ENCODE peak calls at places on chromosomes 6 and 20, in nine cellular contexts. A, I, Q, K, Y, L, T, N and Z are unnamed samples. For H3K27me3, the result is how much of the 10 kb centered on the place peaks cover.

GRCh38 chr6:108168980-108169800 is 3.4 kb downstream of the NR2E1 start:
- DNase-seq in Y (no peak), N (peak), Q (no peak), A (no peak), I (peak), L (no peak), T (no peak), K (no peak), Z (no peak)

GRCh38 chr6:312704-313485 is 20.6 kb downstream of the DUSP22 start:
- DNase-seq in N (no peak), Q (peak), L (no peak), Y (no peak), A (no peak), I (no peak), K (no peak), T (no peak), Z (no peak)

GRCh38 chr6:150977276-150977675 is 111.8 kb downstream of the MTHFD1L start:
- DNase-seq in N (no peak), A (no peak), L (no peak), Q (no peak), I (no peak), Y (no peak), T (no peak), K (no peak), Z (no peak)

GRCh38 chr6:108714774-108715414 is 133.3 kb upstream of the ARMC2 start:
- DNase-seq in L (no peak), A (no peak), N (peak), T (peak), Y (no peak), K (peak), I (no peak), Q (no peak), Z (no peak)

GRCh38 chr6:7978736-7979135 is 68.1 kb upstream of the TXNDC5 start:
- DNase-seq in A (no peak), T (peak), L (no peak), K (no peak), N (no peak), Y (no peak), I (peak), Q (no peak), Z (no peak)

GRCh38 chr6:117008618-117009017 is 131.6 kb downstream of the RFX6 start:
- DNase-seq in K (no peak), Y (no peak), Q (no peak), A (no peak), I (no peak), T (no peak), N (no peak), L (no peak), Z (no peak)

GRCh38 chr6:43269273-43270007 is 26.2 kb downstream of the TTBK1 start:
- DNase-seq in A (no peak), N (peak), Q (peak), Y (peak), L (no peak), T (no peak), K (no peak), I (no peak), Z (no peak)

GRCh38 chr6:131807644-131808459 is at the start of gene ENPP1:
- DNase-seq in I (peak), K (peak), L (no peak), A (peak), Y (peak), N (peak), T (peak), Q (peak), Z (peak)

GRCh38 chr6:89412071-89413005 is at the start of gene RRAGD:
- DNase-seq in L (no peak), K (no peak), N (peak), Q (peak), Y (peak), A (peak), I (no peak), T (peak), Z (peak)

GRCh38 chr6:71190809-71191208 is 97.8 kb upstream of the OGFRL1 start:
- DNase-seq in K (peak), N (no peak), L (no peak), T (peak), A (no peak), Q (no peak), Y (no peak), I (no peak), Z (no peak)

GRCh38 chr6:50610562-50610961 is 102.8 kb upstream of the TFAP2D start:
- DNase-seq in Q (no peak), N (no peak), T (no peak), K (peak), L (no peak), I (no peak), A (no peak), Y (no peak), Z (no peak)

GRCh38 chr6:131281471-131282270 is 146.4 kb downstream of the AKAP7 start:
- DNase-seq in L (no peak), T (peak), Y (peak), A (no peak), Q (peak), I (peak), N (peak), K (peak), Z (no peak)

GRCh38 chr20:33091693-33092092 is 12.2 kb downstream of the BPIFB4 start:
- DNase-seq in Q (no peak), K (no peak), T (no peak), Y (no peak), L (no peak), I (no peak), N (no peak), A (no peak), Z (no peak)

GRCh38 chr6:152316024-152316423 is 321.1 kb downstream of the SYNE1 start:
- DNase-seq in K (peak), T (peak), Y (peak), Q (peak), A (no peak), I (no peak), L (no peak), N (no peak), Z (peak)

GRCh38 chr20:53581444-53582311 is 12.0 kb downstream of the ZNF217 start:
- DNase-seq in K (no peak), Q (peak), Y (no peak), N (no peak), I (no peak), L (no peak), A (no peak), T (no peak), Z (no peak)

GRCh38 chr20:57801581-57801980 is 91.8 kb upstream of the PMEPA1 start:
- DNase-seq in K (no peak), N (no peak), A (no peak), Y (no peak), Q (no peak), L (no peak), T (no peak), I (no peak), Z (no peak)

GRCh38 chr20:11880694-11881093 is 37.0 kb upstream of the BTBD3 start:
- DNase-seq in T (no peak), A (no peak), N (no peak), Y (no peak), K (no peak), Q (no peak), L (no peak), I (no peak), Z (no peak)

GRCh38 chr6:98927534-98927933 is 20.2 kb downstream of the FBXL4 start:
- DNase-seq in I (no peak), Q (no peak), N (no peak), A (no peak), K (no peak), L (no peak), Y (peak), T (no peak), Z (no peak)

GRCh38 chr20:52103911-52104545 is 87.6 kb downstream of the ZFP64 start:
- DNase-seq in I (no peak), T (peak), K (peak), Q (no peak), N (peak), Y (no peak), L (no peak), A (no peak), Z (peak)

GRCh38 chr6:72580281-72580940 is 41.5 kb upstream of the KCNQ5 start:
- DNase-seq in N (peak), A (peak), L (no peak), T (peak), I (no peak), Q (peak), K (peak), Y (peak), Z (no peak)

GRCh38 chr6:157260735-157261134 is 62.6 kb downstream of the TMEM242 start:
- DNase-seq in I (no peak), Y (no peak), N (no peak), A (no peak), L (no peak), K (no peak), T (no peak), Q (no peak), Z (peak)

GRCh38 chr20:34824026-34824860 is 1.2 kb downstream of the NCOA6 start:
- DNase-seq in T (peak), N (peak), A (peak), Q (peak), Y (peak), L (no peak), I (peak), K (peak), Z (peak)

GRCh38 chr20:46670585-46671584 is 18.4 kb downstream of the TP53RK start:
- DNase-seq in Q (no peak), A (no peak), T (no peak), K (no peak), I (no peak), Y (no peak), L (no peak), N (no peak), Z (no peak)

GRCh38 chr20:19783966-19784401 is 25.9 kb downstream of the RIN2 start:
- DNase-seq in I (no peak), Q (peak), N (no peak), K (peak), L (no peak), A (no peak), T (peak), Y (peak), Z (peak)

GRCh38 chr20:19780261-19780660 is 22.2 kb downstream of the RIN2 start:
- DNase-seq in Q (no peak), K (no peak), I (no peak), T (no peak), L (no peak), N (no peak), Y (no peak), A (no peak), Z (peak)

GRCh38 chr20:19781235-19781634 is 23.2 kb downstream of the RIN2 start:
- DNase-seq in Y (no peak), K (no peak), A (no peak), T (no peak), Q (no peak), L (no peak), I (no peak), N (no peak), Z (peak)

GRCh38 chr20:19784511-19785172 is 26.6 kb downstream of the RIN2 start:
- DNase-seq in Q (peak), T (peak), L (peak), K (peak), N (peak), I (peak), A (peak), Y (peak), Z (peak)

GRCh38 chr20:19782669-19783068 is 24.6 kb downstream of the RIN2 start:
- DNase-seq in T (no peak), I (no peak), K (no peak), N (no peak), Y (no peak), L (no peak), A (no peak), Q (no peak), Z (no peak)
- H3K27me3 ChIP-seq in T (under half), I (under half), K (under half), N (under half), Y (under half), L (under half), A (under half), Q (under half), Z (under half)

GRCh38 chr20:62971211-62971949 is 18.9 kb downstream of the SLC17A9 start:
- DNase-seq in Q (no peak), A (no peak), K (no peak), I (no peak), L (no peak), Y (no peak), N (no peak), T (no peak), Z (no peak)
- H3K27me3 ChIP-seq in Q (under half), A (under half), K (under half), I (under half), L (under half), Y (under half), N (half or more), T (under half), Z (under half)

GRCh38 chr6:149857541-149857940 is 6.6 kb downstream of the LRP11 start:
- DNase-seq in T (no peak), L (no peak), Y (no peak), Q (no peak), I (no peak), K (no peak), N (no peak), A (no peak), Z (no peak)

GRCh38 chr6:149856256-149856994 is 7.7 kb downstream of the LRP11 start:
- DNase-seq in Y (no peak), L (no peak), N (no peak), I (no peak), T (no peak), K (no peak), A (no peak), Q (no peak), Z (no peak)

GRCh38 chr6:149855040-149855654 is 9.0 kb downstream of the LRP11 start:
- DNase-seq in I (no peak), N (no peak), A (peak), Y (no peak), T (peak), K (peak), L (no peak), Q (no peak), Z (no peak)

GRCh38 chr6:149854532-149854931 is 9.6 kb downstream of the LRP11 start:
- DNase-seq in K (no peak), Y (peak), N (no peak), A (no peak), I (no peak), Q (peak), T (no peak), L (no peak), Z (no peak)

GRCh38 chr6:149855741-149856140 is 8.4 kb downstream of the LRP11 start:
- DNase-seq in N (no peak), A (no peak), T (no peak), Q (no peak), L (no peak), K (no peak), Y (no peak), I (no peak), Z (no peak)
- H3K27me3 ChIP-seq in N (half or more), A (under half), T (under half), Q (under half), L (under half), K (under half), Y (under half), I (under half), Z (under half)

DNA sequence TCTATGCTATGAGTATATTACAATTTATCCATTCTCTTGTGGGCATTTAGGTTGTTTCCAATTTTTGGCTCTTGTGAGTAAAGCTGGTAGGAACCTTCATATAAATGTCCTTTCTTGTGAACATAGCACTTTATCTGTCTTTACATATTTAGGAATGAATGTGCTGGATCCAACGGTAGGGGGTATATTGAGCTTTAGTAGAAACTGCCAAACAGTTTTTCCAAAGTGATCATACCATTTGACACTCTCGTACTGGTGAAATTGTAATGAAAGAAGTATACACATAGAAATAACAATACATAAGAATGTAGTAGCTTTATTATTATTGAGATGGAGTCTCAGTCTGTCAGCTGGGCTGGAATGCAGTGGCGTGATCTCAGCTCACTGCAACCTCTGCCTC is 30.9 kb upstream of the ARMH2 start:
- DNase-seq in A (no peak), Y (no peak), Q (no peak), K (no peak), N (no peak), I (no peak), T (no peak), L (no peak), Z (no peak)
- H3K27me3 ChIP-seq in A (under half), Y (under half), Q (under half), K (under half), N (under half), I (under half), T (under half), L (under half), Z (under half)

GRCh38 chr6:21908117-21908848 is 314.7 kb downstream of the SOX4 start:
- DNase-seq in T (peak), I (no peak), Y (no peak), L (no peak), Q (no peak), N (peak), A (no peak), K (no peak), Z (no peak)

GRCh38 chr6:21906826-21907225 is 313.3 kb downstream of the SOX4 start:
- DNase-seq in L (no peak), A (no peak), T (no peak), K (no peak), N (no peak), Q (no peak), Y (no peak), I (no peak), Z (no peak)

GRCh38 chr6:21907291-21907690 is 313.7 kb downstream of the SOX4 start:
- DNase-seq in K (no peak), Q (no peak), T (peak), L (no peak), N (no peak), A (no peak), I (no peak), Y (no peak), Z (no peak)

GRCh38 chr6:21902766-21903165 is 309.2 kb downstream of the SOX4 start:
- DNase-seq in A (no peak), K (no peak), Y (no peak), N (no peak), Q (no peak), I (no peak), T (no peak), L (no peak), Z (no peak)

GRCh38 chr6:21905531-21905930 is 312.0 kb downstream of the SOX4 start:
- DNase-seq in Q (no peak), Y (no peak), K (no peak), L (no peak), I (no peak), A (no peak), T (no peak), N (no peak), Z (no peak)
- H3K27me3 ChIP-seq in Q (under half), Y (under half), K (under half), L (under half), I (under half), A (under half), T (under half), N (under half), Z (under half)